ENCODE peak calls at places on chromosomes 12 and 14, in nine cellular contexts. E, P, J, B, Y, S, N, M and X are unnamed samples.

GRCh38 chr14:58733451-58734208 is 95.9 kb downstream of the DACT1 start:
- DNase-seq in S (no peak), P (no peak), B (no peak), J (no peak), Y (peak), N (no peak), E (no peak), M (no peak), X (no peak)

GRCh38 chr14:67432088-67432564 is 20.2 kb upstream of the PLEK2 start:
- DNase-seq in N (no peak), Y (no peak), J (no peak), E (no peak), B (no peak), S (no peak), P (no peak), M (no peak), X (no peak)

GRCh38 chr12:88299567-88300101 is 157.5 kb downstream of the TMTC3 start:
- DNase-seq in Y (no peak), B (no peak), J (peak), E (no peak), M (no peak), N (no peak), P (peak), S (peak), X (peak)

GRCh38 chr12:5622280-5622679 is 190.4 kb downstream of the NTF3 start:
- DNase-seq in B (peak), P (no peak), N (no peak), Y (no peak), E (no peak), S (no peak), J (no peak), M (no peak), X (no peak)

GRCh38 chr12:58177366-58177765 is 236.0 kb downstream of the ATP23 start:
- DNase-seq in M (no peak), P (no peak), S (no peak), N (no peak), Y (peak), B (no peak), J (no peak), E (no peak), X (no peak)

GRCh38 chr12:77645966-77646598 is 184.6 kb upstream of the NAV3 start:
- DNase-seq in Y (no peak), P (no peak), S (no peak), B (no peak), M (no peak), E (no peak), J (no peak), N (no peak), X (no peak)

GRCh38 chr12:30850684-30851083 is 75.9 kb upstream of the TSPAN11 start:
- DNase-seq in J (no peak), Y (no peak), E (no peak), M (no peak), S (no peak), N (no peak), B (no peak), P (no peak), X (no peak)

GRCh38 chr14:37311233-37311632 is 113.5 kb downstream of the MIPOL1 start:
- DNase-seq in P (no peak), M (no peak), Y (no peak), S (no peak), N (no peak), J (no peak), B (no peak), E (no peak), X (no peak)

GRCh38 chr14:21084988-21085853 is 13.2 kb downstream of the ZNF219 start:
- DNase-seq in J (no peak), E (no peak), M (no peak), B (peak), P (no peak), Y (no peak), N (no peak), S (no peak), X (no peak)

GRCh38 chr14:73462078-73462715 is 3.9 kb upstream of the NUMB start:
- DNase-seq in J (peak), P (peak), E (peak), M (peak), N (no peak), B (peak), Y (peak), S (peak), X (no peak)

GRCh38 chr12:70849265-70849960 is 71.1 kb downstream of the PTPRR start:
- DNase-seq in J (peak), M (no peak), E (no peak), P (peak), S (peak), B (no peak), Y (peak), N (no peak), X (no peak)

GRCh38 chr14:25833341-25834121 is 764.3 kb downstream of the NOVA1 start:
- DNase-seq in Y (peak), J (no peak), N (no peak), B (peak), S (peak), E (peak), M (peak), P (peak), X (peak)

GRCh38 chr12:94831081-94831747 is 172.3 kb downstream of the NDUFA12 start:
- DNase-seq in S (no peak), B (no peak), E (no peak), M (peak), P (no peak), J (no peak), N (no peak), Y (no peak), X (no peak)

GRCh38 chr12:130495156-130495555 is 157.5 kb downstream of the PIWIL1 start:
- DNase-seq in S (no peak), N (no peak), P (no peak), J (no peak), Y (no peak), B (no peak), E (no peak), M (no peak), X (no peak)

GRCh38 chr12:26939192-26939832 is 1.0 kb downstream of the FGFR1OP2 start:
- DNase-seq in Y (peak), J (no peak), B (no peak), P (no peak), E (no peak), S (no peak), M (no peak), N (no peak), X (no peak)

GRCh38 chr14:104135121-104135903 is 3.1 kb upstream of the KIF26A start:
- DNase-seq in N (peak), M (no peak), B (peak), Y (peak), E (peak), P (peak), S (no peak), J (peak), X (no peak)